ENCODE peak calls at places on chromosomes 12 and 14, in five cellular contexts. S is uterus, O is brain microvascular endothelial cell, J is OCI-LY7, N is glutamatergic neuron. M is an unnamed sample.

GRCh38 chr12:58530421-58531067 is 389.8 kb downstream of the LRIG3 start:
- DNase-seq in S (no peak), O (no peak), J (no peak), N (no peak), M (no peak)

GRCh38 chr14:38357557-38357956 is 101.7 kb upstream of the CLEC14A start:
- DNase-seq in S (no peak), O (peak), J (no peak), N (no peak), M (no peak)

GRCh38 chr12:51437471-51437870 is 12.8 kb downstream of the SLC4A8 start:
- DNase-seq in S (no peak), O (no peak), J (no peak), N (no peak), M (no peak)

GRCh38 chr14:99420711-99421110 is 59.9 kb downstream of the SETD3 start:
- DNase-seq in S (no peak), O (no peak), J (no peak), N (no peak), M (no peak)

GRCh38 chr12:3727877-3728632 is 24.9 kb downstream of the CRACR2A start:
- DNase-seq in S (no peak), O (peak), J (no peak), N (no peak), M (peak)

GRCh38 chr14:37172024-37172869 is at the start of gene SLC25A21:
- DNase-seq in S (peak), O (peak), J (no peak), N (peak), M (peak)

GRCh38 chr14:38762436-38762835 is 340.6 kb downstream of the SEC23A start:
- DNase-seq in S (no peak), O (no peak), J (no peak), N (no peak), M (no peak)

GRCh38 chr12:104521731-104522130 is 65.0 kb downstream of the CHST11 start:
- DNase-seq in S (no peak), O (no peak), J (no peak), N (no peak), M (no peak)

GRCh38 chr14:71187633-71188356 is 280.5 kb downstream of the PCNX1 start:
- DNase-seq in S (no peak), O (no peak), J (no peak), N (no peak), M (no peak)

GRCh38 chr12:113781415-113782198 is 184.5 kb downstream of the RBM19 start:
- DNase-seq in S (no peak), O (peak), J (no peak), N (no peak), M (no peak)

GRCh38 chr12:130041983-130042812 is 120.1 kb upstream of the FZD10 start:
- DNase-seq in S (no peak), O (peak), J (no peak), N (peak), M (peak)

GRCh38 chr14:90396342-90397339 is at the start of gene CALM1:
- DNase-seq in S (peak), O (peak), J (peak), N (peak), M (peak)
- TF ChIP-seq CTCF in S (peak), O (no peak), J (no peak), N (no peak), M (no peak)

DNA sequence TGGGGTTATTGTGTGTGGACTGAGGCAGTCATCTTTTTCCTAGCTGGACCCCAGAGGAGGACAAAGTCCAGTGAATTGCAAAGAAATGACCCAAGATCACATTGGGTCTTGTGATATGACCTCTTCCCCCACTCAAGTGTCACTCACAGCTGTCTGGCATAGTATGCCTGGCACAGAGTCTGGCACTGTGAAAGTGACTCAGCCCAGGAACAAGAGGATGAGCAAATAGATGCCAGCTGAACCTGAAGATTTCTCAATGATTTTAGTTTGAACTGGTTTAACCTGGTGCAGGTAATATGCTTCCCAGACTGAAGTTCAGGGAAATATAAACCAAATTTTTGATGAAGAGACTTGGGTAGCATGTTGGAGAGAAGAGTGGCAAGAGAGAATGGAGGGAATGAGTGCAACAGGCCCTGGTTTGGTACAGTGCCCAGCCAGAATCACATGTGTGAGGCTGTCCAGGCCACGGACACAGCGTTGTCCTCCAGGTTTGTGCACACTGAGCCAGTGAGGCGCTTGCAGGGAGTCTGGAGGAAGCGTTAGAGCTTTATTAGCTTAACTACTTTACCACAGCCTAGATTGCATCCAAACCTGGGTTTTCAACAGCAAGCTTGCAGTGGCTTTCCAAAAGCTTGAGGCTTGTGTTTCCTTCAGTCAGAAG is 332.9 kb downstream of the NUAK1 start:
- DNase-seq in S (no peak), O (no peak), J (no peak), N (no peak), M (no peak)
- TF ChIP-seq CTCF in S (no peak), O (no peak), J (no peak), N (no peak), M (no peak)

GRCh38 chr12:83434600-83434999 is 747.9 kb downstream of the TMTC2 start:
- DNase-seq in S (no peak), O (no peak), J (no peak), N (no peak), M (no peak)
- TF ChIP-seq CTCF in S (no peak), O (no peak), J (no peak), N (no peak), M (no peak)

DNA sequence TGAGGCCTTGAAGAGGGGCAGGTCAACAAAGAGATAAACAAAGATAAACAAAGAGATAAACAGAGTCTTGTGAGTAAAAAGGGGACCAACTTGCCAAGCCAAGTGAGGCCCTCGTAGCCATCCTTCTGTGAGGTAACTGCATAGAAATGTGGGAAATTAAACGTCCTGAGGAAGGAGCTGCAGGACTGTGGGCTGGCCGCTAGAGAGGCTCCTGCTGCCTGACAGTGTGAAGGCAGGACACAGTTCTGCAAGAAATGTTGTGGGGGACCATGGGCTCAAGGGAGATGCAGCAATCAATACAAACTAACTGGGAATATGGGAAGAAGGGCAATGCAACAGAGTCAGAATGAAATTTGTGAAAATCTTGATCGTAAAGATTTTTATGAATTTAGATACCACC is 91.9 kb downstream of the SLC8A3 start:
- DNase-seq in S (no peak), O (peak), J (no peak), N (peak), M (no peak)
- TF ChIP-seq CTCF in S (no peak), O (peak), J (no peak), N (peak), M (no peak)

DNA sequence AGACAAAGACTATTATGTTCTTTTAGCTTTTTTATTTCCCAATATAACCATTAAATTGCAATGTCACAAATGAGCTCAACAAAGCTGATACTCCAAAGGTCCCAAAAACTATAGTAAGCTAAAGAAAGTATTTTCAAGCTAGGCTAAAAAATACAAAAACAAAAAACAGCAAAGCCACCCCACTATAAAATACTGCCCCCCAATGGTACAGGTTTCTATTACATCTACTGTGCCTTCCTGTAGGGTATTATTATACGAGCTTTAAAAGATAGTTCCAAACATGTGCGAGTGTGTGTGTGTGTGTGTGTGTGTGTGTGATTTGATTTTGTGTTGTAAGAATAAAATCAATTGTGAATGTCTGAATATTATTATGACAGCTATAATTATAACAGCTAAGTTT is 1.1 kb downstream of the IFNG start:
- DNase-seq in S (no peak), O (peak), J (peak), N (no peak), M (peak)
- TF ChIP-seq CTCF in S (no peak), O (peak), J (peak), N (peak), M (peak)

DNA sequence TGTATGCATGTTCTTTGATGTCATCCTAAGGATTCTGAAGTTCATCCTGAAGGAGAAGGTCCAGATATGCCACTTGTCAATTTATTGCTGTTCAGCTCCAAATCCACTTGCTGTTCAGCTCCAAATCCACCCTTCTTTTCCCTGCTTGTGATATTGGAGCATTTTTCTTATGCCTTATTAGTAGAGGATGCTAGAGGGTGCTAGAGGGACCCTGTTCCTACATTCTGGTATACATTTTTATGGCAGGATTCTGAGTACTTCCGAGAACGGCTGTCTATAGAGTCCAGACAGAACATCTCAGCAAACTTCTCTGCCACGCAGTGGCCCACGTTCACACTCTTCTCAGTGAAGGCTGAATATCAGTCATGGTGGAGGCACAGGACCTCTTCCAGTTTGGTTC is 406.7 kb downstream of the NOVA1 start:
- DNase-seq in S (no peak), O (no peak), J (no peak), N (no peak), M (no peak)
- TF ChIP-seq CTCF in S (no peak), O (no peak), J (no peak), N (no peak), M (no peak)

DNA sequence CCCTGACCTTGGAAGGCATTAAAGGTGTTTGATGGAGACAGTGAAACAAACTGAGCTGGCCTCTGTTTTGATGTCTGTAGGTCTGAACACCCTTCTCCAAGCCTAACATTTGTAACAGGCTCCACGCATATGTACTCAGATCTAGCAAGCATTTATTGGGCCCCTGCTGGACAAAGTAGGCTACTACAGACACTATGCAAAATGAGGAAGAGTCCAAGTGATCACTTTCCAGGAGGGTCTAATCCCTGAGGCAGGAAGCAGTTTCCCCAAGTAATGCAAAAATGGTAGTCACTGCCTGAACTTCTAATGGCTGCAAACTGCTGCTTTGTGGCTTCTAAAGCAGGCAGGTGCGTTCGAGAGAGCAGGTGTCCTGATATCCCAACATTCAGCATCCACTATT is 405.8 kb downstream of the MED13L start:
- DNase-seq in S (no peak), O (peak), J (peak), N (peak), M (peak)
- TF ChIP-seq CTCF in S (peak), O (peak), J (peak), N (peak), M (peak)

M was measured in activated CD8-positive, alpha-beta T cell treated with anti-CD3 and anti-CD28 coated beads for 36 hours.